ENCODE peak calls at places on chromosomes 3 and 15, in four cellular contexts. E, Z, U and N are unnamed samples.

GRCh38 chr3:146277953-146278631 is 27.2 kb upstream of the PLSCR4 start:
- DNase-seq in E (peak; percentile 4), Z (no peak), U (no peak), N (no peak)

GRCh38 chr3:123335007-123335670 is 113.8 kb downstream of the ADCY5 start:
- DNase-seq in E (no peak), Z (peak; percentile 7), U (no peak), N (no peak)

GRCh38 chr3:25895443-25895842 is 105.6 kb downstream of the OXSM start:
- DNase-seq in E (no peak), Z (no peak), U (no peak), N (no peak)

GRCh38 chr3:76429536-76430177 is 610.2 kb upstream of the ROBO2 start:
- DNase-seq in E (no peak), Z (no peak), U (no peak), N (no peak)

GRCh38 chr15:72782993-72783562 is 480 bp downstream of the ADPGK start:
- DNase-seq in E (no peak), Z (peak; percentile 43), U (no peak), N (no peak)

GRCh38 chr3:98817546-98817945 is 54.4 kb downstream of the ST3GAL6 start:
- DNase-seq in E (peak; percentile 31), Z (no peak), U (peak; percentile 40), N (peak; percentile 36)

GRCh38 chr15:68693071-68693470 is 114.3 kb downstream of the CORO2B start:
- DNase-seq in E (no peak), Z (no peak), U (no peak), N (no peak)

GRCh38 chr3:149009732-149010131 is 18.4 kb downstream of the GYG1 start:
- DNase-seq in E (no peak), Z (no peak), U (no peak), N (no peak)

GRCh38 chr15:67501177-67501835 is 19.6 kb upstream of the C15orf61 start:
- DNase-seq in E (peak; percentile 24), Z (no peak), U (no peak), N (no peak)

GRCh38 chr3:78887608-78888011 is 880.2 kb downstream of the ROBO1 start:
- DNase-seq in E (no peak), Z (peak; percentile 34), U (no peak), N (no peak)

GRCh38 chr3:167716920-167717319 is 17.8 kb downstream of the PDCD10 start:
- DNase-seq in E (peak; percentile 89), Z (no peak), U (no peak), N (no peak)

GRCh38 chr3:172591876-172592771 is 68.9 kb upstream of the TNFSF10 start:
- DNase-seq in E (no peak), Z (peak; percentile 96), U (no peak), N (no peak)

GRCh38 chr3:158731938-158732855 is at the start of gene RARRES1:
- DNase-seq in E (no peak), Z (no peak), U (no peak), N (no peak)

GRCh38 chr3:192848371-192849233 is 69.1 kb downstream of the MB21D2 start:
- DNase-seq in E (no peak), Z (peak; percentile 75), U (no peak), N (no peak)

GRCh38 chr15:40283615-40284306 is 897 bp upstream of the ANKRD63 start:
- DNase-seq in E (no peak), Z (no peak), U (no peak), N (no peak)

GRCh38 chr15:40282870-40283614 is at the start of gene ANKRD63:
- DNase-seq in E (no peak), Z (no peak), U (peak; percentile 80), N (peak; percentile 49)

GRCh38 chr15:40281057-40281850 is 1.6 kb downstream of the ANKRD63 start:
- DNase-seq in E (no peak), Z (no peak), U (no peak), N (no peak)

GRCh38 chr15:40280260-40281056 is 2.4 kb downstream of the ANKRD63 start:
- DNase-seq in E (no peak), Z (no peak), U (no peak), N (no peak)

DNA sequence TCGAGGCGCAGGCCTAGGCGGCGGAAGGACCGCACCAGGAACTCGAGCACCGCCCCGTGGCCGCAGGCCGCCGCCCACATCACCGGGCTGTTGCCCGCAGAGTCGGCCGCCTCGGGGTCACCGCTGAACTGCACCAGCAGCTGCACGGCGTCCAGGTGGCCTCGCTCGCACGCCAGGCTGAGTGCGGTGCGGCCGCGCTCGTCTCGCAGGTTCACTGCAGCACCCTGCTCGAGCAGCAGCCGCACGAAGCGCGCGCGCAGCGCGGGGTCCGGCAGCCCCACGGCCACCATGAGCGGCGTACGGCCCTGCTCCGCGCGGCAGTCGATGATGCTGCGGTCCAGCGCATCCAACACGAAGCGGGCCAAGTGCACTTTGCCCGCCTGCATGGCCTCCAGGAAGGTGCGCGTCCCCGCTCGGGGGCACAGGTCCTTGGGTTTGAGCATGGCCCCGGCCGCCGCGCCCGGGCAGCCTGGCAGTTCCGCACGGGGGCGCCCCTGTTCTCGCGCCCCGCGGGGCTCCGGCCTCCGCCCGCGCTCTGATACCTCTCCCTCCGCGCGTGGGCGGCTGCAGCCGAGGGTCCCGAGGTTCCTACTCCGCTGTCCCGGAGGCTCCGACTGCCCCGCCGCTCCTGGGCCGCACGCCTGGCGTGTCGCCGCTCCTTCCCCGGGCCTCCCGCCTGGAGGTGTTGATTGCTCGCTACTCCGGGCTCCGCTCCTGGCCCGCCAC is 557 bp downstream of the ANKRD63 start:
- DNase-seq in E (peak; percentile 30), Z (no peak), U (peak; percentile 80), N (peak; percentile 50)
- TF ChIP-seq FOXK2 in E (no peak), Z (no peak), U (no peak), N (no peak)

DNA sequence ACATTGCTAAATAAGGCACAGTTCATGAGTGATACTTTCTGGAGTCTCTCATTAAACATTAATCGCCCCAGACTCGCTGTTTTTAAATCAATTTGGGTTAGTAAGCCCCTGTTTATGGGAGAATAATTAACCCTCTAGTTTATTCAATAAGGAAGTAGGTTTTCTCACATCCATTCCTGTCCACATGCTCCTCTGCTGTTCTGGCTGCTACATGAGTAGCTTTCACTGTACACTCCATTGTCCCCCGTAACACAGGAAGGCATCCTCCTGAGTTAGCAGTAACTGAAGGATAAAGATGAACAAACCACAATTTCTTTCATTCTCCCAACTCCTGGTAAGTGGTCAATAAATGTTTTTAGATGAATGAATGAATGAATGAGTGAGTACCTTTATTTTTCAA is 378.5 kb downstream of the DIPK2A start:
- DNase-seq in E (no peak), Z (no peak), U (no peak), N (no peak)
- TF ChIP-seq FOXK2 in E (no peak), Z (no peak), U (no peak), N (no peak)

GRCh38 chr15:44736261-44736765 is at the start of gene TRIM69:
- DNase-seq in E (no peak), Z (no peak), U (no peak), N (no peak)

GRCh38 chr15:44735482-44736260 is 657 bp upstream of the TRIM69 start:
- DNase-seq in E (no peak), Z (no peak), U (no peak), N (no peak)

GRCh38 chr15:44734839-44735481 is 1.4 kb upstream of the TRIM69 start:
- DNase-seq in E (no peak), Z (no peak), U (no peak), N (no peak)

DNA sequence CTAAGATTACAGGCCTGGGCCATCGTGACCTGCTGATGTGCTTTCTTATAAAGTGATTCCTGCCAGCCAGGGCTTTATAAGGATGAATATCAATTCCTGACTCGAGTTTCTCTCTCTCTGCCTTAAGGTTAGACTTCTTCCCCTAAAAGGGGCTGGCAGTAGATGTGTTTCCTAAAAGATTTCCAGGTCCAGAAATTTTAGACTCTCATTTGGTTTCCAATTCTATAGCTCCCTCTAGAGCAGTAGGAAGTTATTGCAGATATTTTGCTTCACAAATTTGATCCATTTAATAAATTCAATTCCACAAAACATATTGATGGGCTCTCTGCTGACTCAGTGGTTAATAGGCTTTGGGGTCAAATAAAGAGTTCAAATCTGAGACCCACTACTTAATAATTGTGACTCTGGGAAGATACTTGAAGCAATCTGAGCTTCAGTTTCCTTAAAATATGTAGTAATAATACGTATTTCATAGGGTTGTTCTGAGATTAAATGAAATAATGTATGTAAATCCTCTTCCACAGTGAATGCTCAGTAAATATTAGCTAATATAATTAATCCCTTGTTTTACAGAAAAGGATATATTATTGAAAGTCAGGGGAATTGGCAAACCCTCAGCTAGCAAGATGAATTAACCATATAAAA is 2.1 kb downstream of the TRIM69 start:
- DNase-seq in E (peak; percentile 47), Z (no peak), U (peak; percentile 21), N (peak; percentile 28)
- TF ChIP-seq FOXK2 in E (no peak), Z (no peak), U (no peak), N (no peak)

DNA sequence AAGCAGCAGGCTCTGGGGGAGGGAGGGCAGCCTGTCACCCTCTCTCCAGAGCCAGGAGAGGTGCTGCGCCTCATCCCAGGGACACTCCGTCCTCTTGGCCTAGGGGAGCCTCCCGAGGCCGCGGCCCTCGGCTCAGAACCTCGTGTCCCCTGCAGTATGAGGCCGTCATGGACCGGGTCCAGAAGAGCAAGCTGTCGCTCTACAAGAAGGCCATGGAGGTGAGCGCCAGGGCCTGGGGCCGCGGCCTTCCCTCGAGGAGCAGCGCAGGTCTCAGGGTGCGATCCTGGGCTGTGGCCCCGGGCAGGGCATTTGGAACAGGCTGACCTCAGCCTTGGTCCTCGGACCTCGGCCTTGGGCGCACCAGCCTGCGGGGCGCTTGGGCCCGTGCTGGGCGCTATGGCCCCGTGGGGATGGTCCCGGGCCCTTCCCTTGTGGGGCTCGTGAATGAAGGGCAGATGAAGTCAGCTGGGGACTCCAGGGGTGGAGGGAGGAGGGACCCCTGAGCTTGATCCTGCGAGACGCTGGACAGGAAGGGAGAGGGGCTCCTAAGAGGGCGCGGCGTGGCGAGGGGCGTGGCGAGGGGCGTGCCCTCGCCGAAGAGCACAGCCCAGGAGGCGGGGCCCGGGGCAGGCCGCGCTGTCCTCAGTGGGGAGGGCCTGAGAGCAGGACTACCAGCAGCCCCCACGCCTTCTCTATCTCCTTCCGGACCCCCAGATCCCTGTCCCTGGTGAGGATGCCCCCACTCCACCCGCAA is 32.9 kb downstream of the PSTPIP1 start:
- DNase-seq in E (no peak), Z (no peak), U (peak; percentile 91), N (no peak)
- TF ChIP-seq FOXK2 in E (no peak), Z (no peak), U (no peak), N (no peak)